ENCODE peak calls at places on chromosomes 13 and 19, in four cellular contexts. V is cardiac muscle cell, D is GM06990, Z is lower lobe of right lung. U is an unnamed sample.

GRCh38 chr13:82634946-82635345 is 1247.3 kb downstream of the SLITRK1 start:
- DNase-seq in V (no peak), D (no peak), Z (no peak), U (no peak)

GRCh38 chr13:36006347-36006746 is 124.8 kb downstream of the DCLK1 start:
- DNase-seq in V (no peak), D (no peak), Z (peak; percentile 48), U (no peak)

GRCh38 chr13:60583911-60584753 is 187.1 kb downstream of the TDRD3 start:
- DNase-seq in V (no peak), D (no peak), Z (no peak), U (no peak)

GRCh38 chr13:33109801-33110200 is 93.6 kb downstream of the KL start:
- DNase-seq in V (no peak), D (peak; percentile 71), Z (no peak), U (peak; percentile 50)

GRCh38 chr13:32134991-32135390 is 103.4 kb downstream of the FRY start:
- DNase-seq in V (no peak), D (no peak), Z (no peak), U (no peak)

GRCh38 chr19:13906525-13906904 is 514 bp downstream of the CC2D1A start:
- DNase-seq in V (no peak), D (no peak), Z (peak; percentile 64), U (no peak)

GRCh38 chr19:50230379-50231351 is 27.2 kb downstream of the MYH14 start:
- DNase-seq in V (no peak), D (no peak), Z (no peak), U (no peak)

GRCh38 chr19:49161987-49162386 is 4.4 kb downstream of the TRPM4 start:
- DNase-seq in V (no peak), D (no peak), Z (no peak), U (no peak)

GRCh38 chr19:27684293-27684692 is 1528.7 kb downstream of the UQCRFS1 start:
- DNase-seq in V (no peak), D (no peak), Z (no peak), U (no peak)

GRCh38 chr19:18558595-18558994 is 925 bp downstream of the KXD1 start:
- DNase-seq in V (no peak), D (no peak), Z (no peak), U (no peak)

GRCh38 chr19:41588497-41589209 is 12.7 kb downstream of the CEACAM21 start:
- DNase-seq in V (peak; percentile 59), D (no peak), Z (no peak), U (peak; percentile 45)

GRCh38 chr13:43307921-43308433 is 284.6 kb downstream of the DNAJC15 start:
- DNase-seq in V (peak; percentile 80), D (peak; percentile 72), Z (peak; percentile 89), U (peak; percentile 59)

GRCh38 chr13:59531571-59532091 is 632.1 kb downstream of the DIAPH3 start:
- DNase-seq in V (peak; percentile 80), D (no peak), Z (peak; percentile 67), U (no peak)

GRCh38 chr19:13277104-13277809 is 127.0 kb downstream of the IER2 start:
- DNase-seq in V (peak; percentile 73), D (peak; percentile 78), Z (peak; percentile 63), U (peak; percentile 79)

GRCh38 chr19:54383330-54383729 is 18.6 kb upstream of the LAIR1 start:
- DNase-seq in V (no peak), D (no peak), Z (no peak), U (no peak)

GRCh38 chr19:34217952-34218817 is 36.2 kb upstream of the GARRE1 start:
- DNase-seq in V (no peak), D (peak; percentile 41), Z (no peak), U (peak; percentile 43)

GRCh38 chr19:13215572-13216380 is 65.6 kb downstream of the IER2 start:
- DNase-seq in V (no peak), D (peak; percentile 49), Z (no peak), U (no peak)

GRCh38 chr19:39038098-39038497 is 5.7 kb upstream of the FBXO27 start:
- DNase-seq in V (peak; percentile 65), D (no peak), Z (no peak), U (no peak)

GRCh38 chr19:34825212-34825611 is 52.2 kb upstream of the ZNF599 start:
- DNase-seq in V (no peak), D (no peak), Z (no peak), U (no peak)

GRCh38 chr13:73385848-73386247 is 327.0 kb downstream of the KLF5 start:
- DNase-seq in V (no peak), D (no peak), Z (no peak), U (no peak)

GRCh38 chr13:32045963-32046785 is 14.6 kb downstream of the FRY start:
- DNase-seq in V (no peak), D (no peak), Z (no peak), U (no peak)

GRCh38 chr13:74771964-74772363 is 637.8 kb upstream of the KLF12 start:
- DNase-seq in V (no peak), D (no peak), Z (no peak), U (no peak)

GRCh38 chr19:15418588-15419412 is at the start of gene AKAP8L:
- DNase-seq in V (peak; percentile 99), D (peak; percentile 96), Z (peak; percentile 98), U (peak; percentile 100)

GRCh38 chr19:15421136-15421535 is 2.3 kb upstream of the AKAP8L start:
- DNase-seq in V (no peak), D (no peak), Z (no peak), U (no peak)

GRCh38 chr19:15417699-15418098 is 1.1 kb downstream of the AKAP8L start:
- DNase-seq in V (no peak), D (no peak), Z (no peak), U (no peak)

GRCh38 chr19:15418112-15418587 is 638 bp downstream of the AKAP8L start:
- DNase-seq in V (no peak), D (no peak), Z (no peak), U (no peak)

GRCh38 chr19:15419413-15420025 is 731 bp upstream of the AKAP8L start:
- DNase-seq in V (no peak), D (no peak), Z (no peak), U (no peak)
- TF ChIP-seq CTCF in V (no peak), D (no peak), Z (no peak), U (no peak)

GRCh38 chr19:46469541-46470185 is 1.7 kb downstream of the PNMA8A start:
- DNase-seq in V (no peak), D (no peak), Z (no peak), U (no peak)

GRCh38 chr19:46471778-46472543 is 598 bp upstream of the PNMA8A start:
- DNase-seq in V (no peak), D (no peak), Z (no peak), U (no peak)

GRCh38 chr19:46470376-46470775 is 987 bp downstream of the PNMA8A start:
- DNase-seq in V (no peak), D (no peak), Z (no peak), U (no peak)

GRCh38 chr19:46472592-46472991 is 1.2 kb upstream of the PNMA8A start:
- DNase-seq in V (no peak), D (no peak), Z (no peak), U (no peak)

DNA sequence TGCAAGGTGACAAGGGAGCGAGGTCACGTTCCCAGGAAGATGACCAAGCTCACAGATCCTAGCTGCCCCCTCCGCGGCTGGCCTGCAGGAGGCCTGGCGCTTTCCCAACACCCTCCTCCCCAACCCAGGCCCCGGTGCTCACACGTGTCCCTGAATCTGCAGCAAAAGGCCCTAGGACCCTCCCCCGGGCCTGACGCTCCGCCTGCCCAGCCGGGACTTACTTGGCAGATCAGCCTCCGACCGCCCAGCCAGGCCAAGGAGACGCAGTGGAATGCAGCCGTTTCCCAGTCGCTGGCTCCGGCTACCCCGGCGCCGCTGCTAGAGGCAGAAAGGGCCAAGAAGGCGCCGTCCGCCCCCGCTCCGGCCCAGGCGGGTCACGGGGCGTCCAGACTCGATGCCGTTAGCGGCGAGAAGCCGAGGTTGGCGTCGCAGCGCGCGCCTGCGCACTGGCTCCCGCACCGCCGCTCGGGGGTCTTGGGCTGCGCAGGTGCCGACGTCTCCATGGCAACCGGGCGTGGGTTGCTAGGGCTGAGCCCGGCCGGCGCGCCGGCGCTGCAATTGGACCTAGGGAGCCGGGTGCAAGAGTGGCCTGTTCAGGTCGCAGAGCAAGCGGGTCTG is at the start of gene PNMA8A:
- DNase-seq in V (peak; percentile 95), D (no peak), Z (peak; percentile 62), U (no peak)
- TF ChIP-seq CTCF in V (peak; percentile 25), D (no peak), Z (no peak), U (no peak)

GRCh38 chr19:5691205-5691929 is 1.3 kb downstream of the RPL36 start:
- DNase-seq in V (no peak), D (no peak), Z (peak; percentile 66), U (no peak)

GRCh38 chr19:5690955-5691204 is 785 bp downstream of the RPL36 start:
- DNase-seq in V (no peak), D (no peak), Z (no peak), U (no peak)

GRCh38 chr19:5691930-5692784 is 2.1 kb downstream of the RPL36 start:
- DNase-seq in V (no peak), D (no peak), Z (peak; percentile 46), U (no peak)

GRCh38 chr19:5692785-5693194 is 2.7 kb downstream of the RPL36 start:
- DNase-seq in V (no peak), D (no peak), Z (no peak), U (no peak)

GRCh38 chr19:5690125-5690954 is at the start of gene RPL36:
- DNase-seq in V (peak; percentile 98), D (peak; percentile 98), Z (peak; percentile 99), U (peak; percentile 95)
- TF ChIP-seq CTCF in V (peak; percentile 94), D (peak; percentile 100), Z (peak; percentile 98), U (peak; percentile 99)

GRCh38 chr13:63706751-63707150 is 2291.1 kb upstream of the PCDH20 start:
- DNase-seq in V (no peak), D (no peak), Z (no peak), U (no peak)
- TF ChIP-seq CTCF in V (no peak), D (no peak), Z (no peak), U (no peak)

DNA sequence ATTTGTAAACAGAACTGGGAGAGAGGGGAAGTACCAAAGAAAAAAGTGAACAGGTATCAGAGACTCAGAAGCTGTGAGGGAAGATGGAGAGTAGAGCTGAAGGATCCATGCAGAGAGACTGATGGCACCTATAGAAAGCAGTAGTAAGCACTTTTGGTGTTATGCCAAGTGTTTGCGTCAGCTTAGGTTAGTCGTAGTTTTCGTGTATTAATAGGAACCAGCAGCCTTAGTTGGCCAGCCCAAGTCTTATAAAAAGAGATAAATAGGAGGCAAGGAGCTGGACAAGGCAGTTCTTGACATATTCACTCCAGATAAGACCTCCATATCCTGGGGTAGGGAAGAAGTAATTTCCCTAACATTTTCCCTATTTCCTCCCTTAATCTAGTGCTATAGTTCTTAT is 214.2 kb downstream of the OXGR1 start:
- DNase-seq in V (no peak), D (no peak), Z (no peak), U (no peak)
- TF ChIP-seq CTCF in V (no peak), D (no peak), Z (no peak), U (no peak)

DNA sequence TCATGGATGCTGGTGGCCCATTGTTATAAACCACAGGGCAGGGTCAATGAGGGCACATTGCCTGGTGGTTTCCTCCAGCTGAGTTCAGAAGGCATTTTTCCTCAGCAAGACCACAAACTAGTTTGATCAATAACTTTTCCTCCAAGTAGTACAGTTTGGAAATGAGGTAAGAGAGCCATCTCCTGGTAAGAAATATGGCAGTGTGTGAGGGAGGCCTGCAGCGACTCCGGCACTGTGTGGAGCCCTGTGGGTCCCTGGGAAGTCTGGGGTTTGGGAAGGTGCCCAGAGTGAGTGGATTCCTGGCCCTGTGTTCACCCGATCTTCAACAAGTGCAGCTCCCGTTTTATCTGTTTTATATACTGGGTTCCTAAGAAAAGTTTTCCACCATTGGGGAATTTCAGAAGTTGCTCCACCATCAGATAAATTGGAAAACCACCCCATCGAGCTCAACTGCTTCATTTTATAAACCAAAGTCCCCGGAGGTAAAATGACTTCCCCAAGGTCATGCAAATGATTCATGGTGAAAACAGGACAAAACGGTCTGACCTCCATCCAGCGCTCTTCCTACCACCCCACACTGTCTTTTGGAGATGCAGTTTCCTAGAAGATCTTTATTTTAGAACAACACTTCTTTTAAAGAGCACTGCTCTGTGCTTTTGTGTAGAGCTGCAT is 148.4 kb downstream of the KATNAL1 start:
- DNase-seq in V (no peak), D (no peak), Z (no peak), U (no peak)
- TF ChIP-seq CTCF in V (peak; percentile 54), D (peak; percentile 34), Z (no peak), U (peak; percentile 22)

U was measured in GM10248.